ENCODE peak calls at places on chromosome 17, in seven cellular contexts. One of them, this sample, is unnamed.
A peak's percentile ranks its signal among the peaks of the same experiment; 100 is the strongest.

GRCh38 chr17:49859991-49860953 is 12.4 kb upstream of the TAC4 start:
- DNase-seq in PC-3: peak; percentile 28
- DNase-seq in HCT116: no peak
- DNase-seq in GM23338: peak; percentile 69
- DNase-seq in MM.1S: no peak
- DNase-seq in OCI-LY7: no peak
- DNase-seq in hepatocyte: no peak
- DNase-seq in this sample: no peak

GRCh38 chr17:29565643-29566472 is 979 bp downstream of the ABHD15 start:
- DNase-seq in PC-3: no peak
- DNase-seq in HCT116: peak; percentile 22
- DNase-seq in GM23338: peak; percentile 82
- DNase-seq in MM.1S: peak; percentile 76
- DNase-seq in OCI-LY7: peak; percentile 57
- DNase-seq in hepatocyte: peak; percentile 58
- DNase-seq in this sample: peak; percentile 27

GRCh38 chr17:29643817-29644160 is 21.1 kb upstream of the CORO6 start:
- DNase-seq in PC-3: no peak
- DNase-seq in HCT116: no peak
- DNase-seq in GM23338: no peak
- DNase-seq in MM.1S: no peak
- DNase-seq in OCI-LY7: no peak
- DNase-seq in hepatocyte: no peak
- DNase-seq in this sample: no peak

GRCh38 chr17:33494156-33494555 is 201.1 kb upstream of the ASIC2 start:
- DNase-seq in PC-3: no peak
- DNase-seq in HCT116: no peak
- DNase-seq in GM23338: no peak
- DNase-seq in MM.1S: no peak
- DNase-seq in OCI-LY7: no peak
- DNase-seq in hepatocyte: no peak
- DNase-seq in this sample: peak; percentile 12

GRCh38 chr17:5418858-5419355 is 555 bp downstream of the NUP88 start:
- DNase-seq in PC-3: peak; percentile 41
- DNase-seq in HCT116: no peak
- DNase-seq in GM23338: peak; percentile 58
- DNase-seq in MM.1S: peak; percentile 94
- DNase-seq in OCI-LY7: peak; percentile 96
- DNase-seq in hepatocyte: peak; percentile 78
- DNase-seq in this sample: peak; percentile 69

GRCh38 chr17:37744961-37745800 is at the start of gene HNF1B:
- DNase-seq in PC-3: peak; percentile 31
- DNase-seq in HCT116: no peak
- DNase-seq in GM23338: peak; percentile 83
- DNase-seq in MM.1S: peak; percentile 47
- DNase-seq in OCI-LY7: no peak
- DNase-seq in hepatocyte: peak; percentile 81
- DNase-seq in this sample: no peak

GRCh38 chr17:78925662-78926555 is 722 bp upstream of the TIMP2 start:
- DNase-seq in PC-3: no peak
- DNase-seq in HCT116: no peak
- DNase-seq in GM23338: peak; percentile 61
- DNase-seq in MM.1S: no peak
- DNase-seq in OCI-LY7: no peak
- DNase-seq in hepatocyte: peak; percentile 71
- DNase-seq in this sample: peak; percentile 96

GRCh38 chr17:64331366-64331765 is 59.3 kb downstream of the PECAM1 start:
- DNase-seq in PC-3: no peak
- DNase-seq in HCT116: no peak
- DNase-seq in GM23338: no peak
- DNase-seq in MM.1S: no peak
- DNase-seq in OCI-LY7: no peak
- DNase-seq in hepatocyte: no peak
- DNase-seq in this sample: no peak

GRCh38 chr17:27473748-27474609 is 17.7 kb downstream of the KSR1 start:
- DNase-seq in PC-3: no peak
- DNase-seq in HCT116: no peak
- DNase-seq in GM23338: no peak
- DNase-seq in MM.1S: peak; percentile 57
- DNase-seq in OCI-LY7: peak; percentile 52
- DNase-seq in hepatocyte: peak; percentile 30
- DNase-seq in this sample: no peak

GRCh38 chr17:83050651-83051422 is 28.6 kb upstream of the METRNL start:
- DNase-seq in PC-3: no peak
- DNase-seq in HCT116: no peak
- DNase-seq in GM23338: peak; percentile 57
- DNase-seq in MM.1S: peak; percentile 35
- DNase-seq in OCI-LY7: no peak
- DNase-seq in hepatocyte: peak; percentile 67
- DNase-seq in this sample: peak; percentile 35

GRCh38 chr17:76909971-76910760 is 42.0 kb downstream of the MGAT5B start:
- DNase-seq in PC-3: peak; percentile 62
- DNase-seq in HCT116: peak; percentile 7
- DNase-seq in GM23338: peak; percentile 94
- DNase-seq in MM.1S: peak; percentile 66
- DNase-seq in OCI-LY7: peak; percentile 49
- DNase-seq in hepatocyte: peak; percentile 86
- DNase-seq in this sample: peak; percentile 52

GRCh38 chr17:14331200-14331981 is 30.5 kb downstream of the HS3ST3B1 start:
- DNase-seq in PC-3: no peak
- DNase-seq in HCT116: no peak
- DNase-seq in GM23338: peak; percentile 76
- DNase-seq in MM.1S: no peak
- DNase-seq in OCI-LY7: no peak
- DNase-seq in hepatocyte: no peak
- DNase-seq in this sample: no peak

GRCh38 chr17:47797797-47798196 is 23.8 kb downstream of the OSBPL7 start:
- DNase-seq in PC-3: no peak
- DNase-seq in HCT116: no peak
- DNase-seq in GM23338: peak; percentile 42
- DNase-seq in MM.1S: peak; percentile 35
- DNase-seq in OCI-LY7: peak; percentile 6
- DNase-seq in hepatocyte: no peak
- DNase-seq in this sample: no peak

GRCh38 chr17:27430383-27430840 is 25.8 kb upstream of the KSR1 start:
- DNase-seq in PC-3: no peak
- DNase-seq in HCT116: no peak
- DNase-seq in GM23338: no peak
- DNase-seq in MM.1S: no peak
- DNase-seq in OCI-LY7: no peak
- DNase-seq in hepatocyte: no peak
- DNase-seq in this sample: no peak

GRCh38 chr17:15782809-15783208 is 50.7 kb downstream of the TBC1D26 start:
- DNase-seq in PC-3: no peak
- DNase-seq in HCT116: no peak
- DNase-seq in GM23338: peak; percentile 53
- DNase-seq in MM.1S: no peak
- DNase-seq in OCI-LY7: no peak
- DNase-seq in hepatocyte: no peak
- DNase-seq in this sample: peak; percentile 81

GRCh38 chr17:30095507-30096244 is 20.9 kb upstream of the NSRP1 start:
- DNase-seq in PC-3: peak; percentile 74
- DNase-seq in HCT116: peak; percentile 69
- DNase-seq in GM23338: peak; percentile 76
- DNase-seq in MM.1S: peak; percentile 43
- DNase-seq in OCI-LY7: peak; percentile 55
- DNase-seq in hepatocyte: peak; percentile 71
- DNase-seq in this sample: peak; percentile 89

GRCh38 chr17:76376318-76377133 is 7.9 kb upstream of the SPHK1 start:
- DNase-seq in PC-3: no peak
- DNase-seq in HCT116: no peak
- DNase-seq in GM23338: no peak
- DNase-seq in MM.1S: no peak
- DNase-seq in OCI-LY7: no peak
- DNase-seq in hepatocyte: no peak
- DNase-seq in this sample: no peak

GRCh38 chr17:46212634-46213435 is 19.6 kb upstream of the KANSL1 start:
- DNase-seq in PC-3: peak; percentile 77
- DNase-seq in HCT116: peak; percentile 48
- DNase-seq in GM23338: peak; percentile 96
- DNase-seq in MM.1S: peak; percentile 52
- DNase-seq in OCI-LY7: peak; percentile 78
- DNase-seq in hepatocyte: peak; percentile 92
- DNase-seq in this sample: peak; percentile 93

GRCh38 chr17:55897301-55897700 is 146.4 kb downstream of the PCTP start:
- DNase-seq in PC-3: no peak
- DNase-seq in HCT116: no peak
- DNase-seq in GM23338: no peak
- DNase-seq in MM.1S: no peak
- DNase-seq in OCI-LY7: no peak
- DNase-seq in hepatocyte: no peak
- DNase-seq in this sample: no peak

GRCh38 chr17:75848523-75849303 is 4.5 kb upstream of the UNC13D start:
- DNase-seq in PC-3: peak; percentile 85
- DNase-seq in HCT116: peak; percentile 64
- DNase-seq in GM23338: peak; percentile 96
- DNase-seq in MM.1S: peak; percentile 53
- DNase-seq in OCI-LY7: peak; percentile 83
- DNase-seq in hepatocyte: peak; percentile 86
- DNase-seq in this sample: peak; percentile 57

GRCh38 chr17:81420769-81421462 is 25.7 kb downstream of the BAHCC1 start:
- DNase-seq in PC-3: no peak
- DNase-seq in HCT116: no peak
- DNase-seq in GM23338: no peak
- DNase-seq in MM.1S: no peak
- DNase-seq in OCI-LY7: no peak
- DNase-seq in hepatocyte: no peak
- DNase-seq in this sample: peak; percentile 77

GRCh38 chr17:55263565-55264272 is 1.0 kb upstream of the HLF start:
- DNase-seq in PC-3: no peak
- DNase-seq in HCT116: no peak
- DNase-seq in GM23338: peak; percentile 44
- DNase-seq in MM.1S: no peak
- DNase-seq in OCI-LY7: no peak
- DNase-seq in hepatocyte: no peak
- DNase-seq in this sample: no peak

DNA sequence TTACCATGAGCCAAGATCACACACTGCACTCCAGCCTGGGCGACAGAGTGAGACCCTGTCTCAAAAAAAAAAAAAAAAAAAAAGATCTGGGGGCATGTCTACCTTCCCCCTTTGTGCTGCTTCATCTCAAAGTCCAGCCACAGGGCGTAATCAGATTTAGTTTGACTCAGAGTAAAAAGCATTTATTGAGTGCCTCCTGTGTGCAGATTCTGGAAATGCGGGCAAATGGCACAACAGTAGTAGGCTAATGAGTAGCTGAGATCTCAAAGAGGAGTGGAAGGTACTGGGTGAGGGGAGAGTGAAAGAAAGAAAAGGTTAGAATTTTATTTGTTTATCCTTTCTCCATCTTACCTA is 9.1 kb upstream of the NR1D1 start:
- DNase-seq in PC-3: no peak
- DNase-seq in HCT116: no peak
- DNase-seq in GM23338: no peak
- DNase-seq in MM.1S: peak; percentile 26
- DNase-seq in OCI-LY7: no peak
- DNase-seq in hepatocyte: no peak
- DNase-seq in this sample: peak; percentile 54
- H3K9me2 ChIP-seq in PC-3: no peaks in the 10 kb centered on the region
- H3K9me2 ChIP-seq in HCT116: no peaks in the 10 kb centered on the region
- H3K9me2 ChIP-seq in GM23338: peaks cover 7% of the 10 kb centered on the region
- H3K9me2 ChIP-seq in MM.1S: no peaks in the 10 kb centered on the region
- H3K9me2 ChIP-seq in OCI-LY7: no peaks in the 10 kb centered on the region
- H3K9me2 ChIP-seq in hepatocyte: no peaks in the 10 kb centered on the region
- H3K9me2 ChIP-seq in this sample: no peaks in the 10 kb centered on the region

GRCh38 chr17:44105941-44106340 is 17.5 kb downstream of the HDAC5 start:
- DNase-seq in PC-3: no peak
- DNase-seq in HCT116: no peak
- DNase-seq in GM23338: no peak
- DNase-seq in MM.1S: no peak
- DNase-seq in OCI-LY7: peak; percentile 54
- DNase-seq in hepatocyte: no peak
- DNase-seq in this sample: no peak
- H3K4me1 ChIP-seq in PC-3: peaks cover 11% of the 10 kb centered on the region
- H3K4me1 ChIP-seq in HCT116: peaks cover 38% of the 10 kb centered on the region
- H3K4me1 ChIP-seq in GM23338: peaks cover 23% of the 10 kb centered on the region
- H3K4me1 ChIP-seq in MM.1S: peaks cover 11% of the 10 kb centered on the region
- H3K4me1 ChIP-seq in OCI-LY7: peaks cover 24% of the 10 kb centered on the region
- H3K4me1 ChIP-seq in hepatocyte: peaks cover 31% of the 10 kb centered on the region
- H3K4me1 ChIP-seq in this sample: peaks cover 43% of the 10 kb centered on the region

DNA sequence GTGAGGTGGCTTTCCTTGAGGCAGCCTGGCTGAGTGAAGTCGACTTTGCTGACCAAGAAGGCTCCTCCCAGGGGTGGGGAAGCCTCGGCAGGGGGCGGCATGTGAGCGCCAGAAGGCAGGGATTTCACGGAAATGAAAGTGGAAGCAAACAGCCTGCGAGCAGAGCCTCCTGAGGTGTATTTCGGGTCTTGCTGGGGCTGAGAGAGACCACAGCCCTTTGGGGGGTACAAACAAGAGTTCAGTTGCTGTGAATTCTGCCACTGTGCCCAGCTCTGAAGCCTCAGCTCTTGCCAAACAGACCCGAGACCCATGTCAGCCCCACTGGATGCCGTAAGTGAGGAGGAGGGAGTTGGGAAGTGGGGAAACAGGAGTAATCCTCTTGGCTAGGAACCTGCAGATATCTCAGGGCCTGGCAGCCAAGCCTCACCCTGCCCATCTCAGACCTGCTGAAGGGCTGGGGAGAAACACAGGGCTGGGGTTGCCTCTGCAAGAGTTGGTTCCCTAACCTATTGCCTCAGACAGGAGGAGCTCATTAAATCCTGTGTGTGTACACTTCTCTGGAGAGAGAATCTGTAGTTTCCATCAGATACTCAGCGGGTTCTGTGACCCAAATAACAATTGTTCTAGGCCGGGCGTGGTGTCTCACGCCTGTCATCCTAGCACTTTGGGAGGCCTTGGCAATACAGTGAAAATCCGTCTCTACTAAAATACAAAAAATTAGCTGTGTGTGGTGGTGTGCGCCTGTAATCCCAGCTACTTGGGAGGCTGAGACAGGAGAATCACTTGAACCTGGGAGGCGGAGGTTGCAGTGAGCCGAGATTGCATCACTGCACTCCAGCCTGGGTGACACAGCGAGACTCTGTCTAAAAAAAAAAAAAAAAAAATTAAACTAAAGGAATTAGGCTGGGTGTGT is at the start of gene IFI35:
- DNase-seq in PC-3: peak; percentile 60
- DNase-seq in HCT116: peak; percentile 42
- DNase-seq in GM23338: peak; percentile 79
- DNase-seq in MM.1S: peak; percentile 93
- DNase-seq in OCI-LY7: peak; percentile 78
- DNase-seq in hepatocyte: peak; percentile 87
- DNase-seq in this sample: peak; percentile 93
- H3K79me2 ChIP-seq in PC-3: no peaks in the 10 kb centered on the region
- H3K79me2 ChIP-seq in HCT116: peaks cover 5% of the 10 kb centered on the region
- H3K79me2 ChIP-seq in GM23338: no peaks in the 10 kb centered on the region
- H3K79me2 ChIP-seq in MM.1S: peaks cover 12% of the 10 kb centered on the region
- H3K79me2 ChIP-seq in OCI-LY7: no peaks in the 10 kb centered on the region
- H3K79me2 ChIP-seq in hepatocyte: peaks cover 21% of the 10 kb centered on the region
- H3K79me2 ChIP-seq in this sample: peaks cover 14% of the 10 kb centered on the region

DNA sequence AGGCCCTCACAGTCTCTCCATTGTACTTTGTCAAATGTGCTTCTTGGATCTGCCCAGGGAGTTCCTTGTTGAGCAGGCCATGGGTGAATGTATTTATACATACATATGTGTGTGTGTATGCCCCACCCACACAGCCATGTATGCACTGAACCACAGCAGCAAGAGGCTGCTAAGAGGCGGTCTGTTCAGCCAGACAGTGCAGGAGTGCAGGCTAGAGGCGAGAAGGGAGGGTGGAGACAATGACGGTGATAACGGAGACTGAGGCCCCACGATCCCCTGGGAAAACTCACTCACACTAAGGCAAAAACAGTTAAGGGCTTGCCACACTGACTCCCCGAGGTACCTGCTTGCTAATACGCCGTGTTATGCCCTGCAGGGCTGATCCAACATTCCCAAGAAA is 151.0 kb upstream of the CDC42EP4 start:
- DNase-seq in PC-3: no peak
- DNase-seq in HCT116: no peak
- DNase-seq in GM23338: no peak
- DNase-seq in MM.1S: no peak
- DNase-seq in OCI-LY7: no peak
- DNase-seq in hepatocyte: no peak
- DNase-seq in this sample: no peak
- H3K9me2 ChIP-seq in PC-3: no peaks in the 10 kb centered on the region
- H3K9me2 ChIP-seq in HCT116: no peaks in the 10 kb centered on the region
- H3K9me2 ChIP-seq in GM23338: peaks cover 12% of the 10 kb centered on the region
- H3K9me2 ChIP-seq in MM.1S: no peaks in the 10 kb centered on the region
- H3K9me2 ChIP-seq in OCI-LY7: no peaks in the 10 kb centered on the region
- H3K9me2 ChIP-seq in hepatocyte: no peaks in the 10 kb centered on the region
- H3K9me2 ChIP-seq in this sample: no peaks in the 10 kb centered on the region

This sample was measured in GM23248.